ENCODE peak calls at places on chromosomes 1 and 21, in ten cellular contexts. B, X, P, E, F, Z, I, M, D and H are unnamed samples.

GRCh38 chr1:215018555-215018954 is 64.0 kb upstream of the KCNK2 start:
- DNase-seq in I (no peak), F (peak), X (no peak), D (no peak), Z (peak), E (no peak), B (no peak), M (no peak), P (no peak), H (no peak)

GRCh38 chr1:205226868-205227583 is 720 bp upstream of the TMCC2 start:
- DNase-seq in P (no peak), E (no peak), X (no peak), B (no peak), Z (peak), M (no peak), D (peak), I (no peak), F (peak), H (no peak)

GRCh38 chr1:84504580-84505021 is 1.6 kb upstream of the SPATA1 start:
- DNase-seq in F (peak), I (no peak), E (no peak), P (no peak), B (peak), D (peak), X (no peak), Z (peak), M (no peak), H (peak)

GRCh38 chr1:198318092-198318491 is 161.3 kb downstream of the NEK7 start:
- DNase-seq in P (no peak), D (no peak), M (no peak), I (no peak), X (no peak), E (no peak), F (no peak), Z (no peak), B (no peak), H (no peak)

GRCh38 chr1:12052997-12053686 is 10.0 kb upstream of the TNFRSF8 start:
- DNase-seq in F (no peak), X (no peak), P (no peak), B (no peak), E (no peak), Z (no peak), I (peak), D (no peak), M (peak), H (no peak)

GRCh38 chr1:149936076-149936991 is at the start of gene MTMR11:
- DNase-seq in P (peak), I (no peak), X (peak), F (peak), E (peak), D (peak), B (no peak), Z (peak), M (no peak), H (no peak)

GRCh38 chr1:38246955-38247952 is 200.7 kb upstream of the POU3F1 start:
- DNase-seq in M (no peak), Z (peak), X (no peak), E (peak), I (no peak), F (peak), P (no peak), D (no peak), B (no peak), H (peak)

GRCh38 chr1:37255111-37255795 is 219.1 kb upstream of the ZC3H12A start:
- DNase-seq in B (no peak), E (no peak), M (no peak), F (no peak), X (no peak), D (no peak), Z (no peak), I (peak), P (no peak), H (no peak)

GRCh38 chr21:22421416-22422190 is 1423.4 kb downstream of the NCAM2 start:
- DNase-seq in P (no peak), B (no peak), F (no peak), Z (no peak), M (no peak), X (no peak), E (no peak), I (no peak), D (no peak), H (no peak)

GRCh38 chr1:89065077-89065868 is at the start of gene GBP1:
- DNase-seq in F (peak), B (peak), Z (peak), X (peak), E (no peak), M (peak), I (peak), P (no peak), D (peak), H (peak)

GRCh38 chr1:197904126-197904787 is 1.8 kb downstream of the C1orf53 start:
- DNase-seq in E (no peak), X (no peak), B (no peak), Z (no peak), I (no peak), D (no peak), F (no peak), P (no peak), M (no peak), H (no peak)

GRCh38 chr1:73160759-73161158 is 878.4 kb upstream of the NEGR1 start:
- DNase-seq in M (no peak), I (no peak), D (no peak), B (no peak), F (no peak), P (no peak), E (no peak), X (no peak), Z (no peak), H (no peak)

GRCh38 chr1:116340506-116341240 is 32.4 kb upstream of the ATP1A1 start:
- DNase-seq in M (no peak), X (no peak), F (no peak), E (no peak), P (no peak), D (peak), B (no peak), Z (no peak), I (no peak), H (no peak)

GRCh38 chr1:77553568-77554291 is 128.7 kb downstream of the ZZZ3 start:
- DNase-seq in P (no peak), Z (no peak), F (no peak), E (no peak), D (no peak), X (no peak), M (no peak), I (no peak), B (no peak), H (no peak)

GRCh38 chr1:241612533-241613505 is 27.4 kb downstream of the CHML start:
- DNase-seq in X (no peak), E (no peak), Z (peak), I (no peak), P (no peak), M (no peak), D (peak), B (peak), F (peak), H (peak)

GRCh38 chr1:53577141-53578100 is 118.2 kb downstream of the DMRTB1 start:
- DNase-seq in F (no peak), P (no peak), M (no peak), D (no peak), E (no peak), I (no peak), B (no peak), Z (no peak), X (no peak), H (no peak)

DNA sequence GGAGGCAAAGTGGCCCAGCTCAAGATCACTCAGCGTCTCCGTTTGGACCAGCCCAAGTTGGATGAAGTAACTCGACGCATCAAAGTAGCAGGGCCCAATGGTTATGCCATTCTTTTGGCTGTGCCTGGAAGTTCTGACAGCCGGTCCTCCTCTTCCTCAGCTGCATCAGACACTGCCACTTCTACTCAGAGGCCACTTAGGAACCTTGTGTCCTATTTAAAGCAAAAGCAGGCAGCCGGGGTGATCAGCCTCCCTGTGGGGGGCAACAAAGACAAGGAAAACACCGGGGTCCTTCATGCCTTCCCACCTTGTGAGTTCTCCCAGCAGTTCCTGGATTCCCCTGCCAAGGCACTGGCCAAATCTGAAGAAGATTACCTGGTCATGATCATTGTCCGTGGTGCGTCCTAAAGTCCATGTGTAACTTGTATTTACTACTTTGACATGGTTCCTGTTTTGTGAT is 2.7 kb downstream of the RBM15 start:
- DNase-seq in I (no peak), F (no peak), B (no peak), D (no peak), Z (no peak), P (no peak), M (no peak), X (no peak), E (no peak), H (no peak)
- H3K4me3 ChIP-seq in I (peak), F (peak), B (no peak), D (peak), Z (peak), P (no peak), M (peak), X (no peak), E (no peak), H (peak)

GRCh38 chr1:22854688-22855565 is 117.7 kb downstream of the LACTBL1 start:
- DNase-seq in P (no peak), F (no peak), M (peak), Z (no peak), D (no peak), E (no peak), B (no peak), X (no peak), I (no peak), H (no peak)
- H3K4me3 ChIP-seq in P (no peak), F (no peak), M (no peak), Z (no peak), D (no peak), E (no peak), B (no peak), X (no peak), I (no peak), H (no peak)

DNA sequence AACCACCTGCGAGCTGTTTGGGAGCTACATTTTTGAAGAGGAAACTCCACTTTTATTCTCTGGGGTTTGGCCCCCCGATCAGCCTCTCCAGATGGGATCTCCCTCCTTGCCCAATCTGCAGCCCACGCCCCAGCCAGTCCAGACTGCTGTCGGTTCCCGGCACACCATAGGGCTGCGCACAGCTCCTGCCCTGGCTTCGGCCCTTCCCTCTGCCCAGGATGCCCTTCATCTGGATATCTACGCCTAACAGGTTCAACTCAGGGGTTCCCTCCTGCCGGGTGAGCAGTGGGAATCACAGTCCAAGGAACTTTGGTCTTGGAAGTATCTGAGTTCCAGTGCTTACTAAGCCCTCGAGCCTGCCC is 135.3 kb downstream of the KAZN start:
- DNase-seq in I (no peak), M (no peak), B (no peak), Z (no peak), X (no peak), P (no peak), F (no peak), E (no peak), D (no peak), H (no peak)
- H3K4me3 ChIP-seq in I (no peak), M (no peak), B (no peak), Z (no peak), X (no peak), P (no peak), F (no peak), E (no peak), D (no peak), H (no peak)

GRCh38 chr1:63317007-63317813 is 5.2 kb upstream of the FOXD3 start:
- DNase-seq in F (peak), X (no peak), M (peak), B (no peak), E (peak), Z (peak), D (peak), I (no peak), P (no peak), H (no peak)
- H3K4me3 ChIP-seq in F (peak), X (peak), M (peak), B (peak), E (peak), Z (peak), D (peak), I (peak), P (peak), H (peak)

GRCh38 chr1:160672118-160672517 is 25.3 kb upstream of the SLAMF1 start:
- DNase-seq in P (no peak), E (no peak), D (no peak), M (no peak), B (no peak), X (no peak), Z (no peak), I (no peak), F (no peak), H (no peak)

GRCh38 chr1:160674415-160674814 is 27.6 kb upstream of the SLAMF1 start:
- DNase-seq in F (no peak), M (no peak), I (no peak), P (no peak), B (no peak), X (no peak), E (peak), Z (no peak), D (no peak), H (no peak)

GRCh38 chr1:160672789-160673695 is 26.2 kb upstream of the SLAMF1 start:
- DNase-seq in B (no peak), M (no peak), F (no peak), P (no peak), I (no peak), Z (no peak), X (no peak), D (no peak), E (no peak), H (no peak)

GRCh38 chr1:160676869-160677597 is 30.2 kb upstream of the SLAMF1 start:
- DNase-seq in E (no peak), F (no peak), D (no peak), M (no peak), B (no peak), P (no peak), X (no peak), Z (no peak), I (no peak), H (no peak)

DNA sequence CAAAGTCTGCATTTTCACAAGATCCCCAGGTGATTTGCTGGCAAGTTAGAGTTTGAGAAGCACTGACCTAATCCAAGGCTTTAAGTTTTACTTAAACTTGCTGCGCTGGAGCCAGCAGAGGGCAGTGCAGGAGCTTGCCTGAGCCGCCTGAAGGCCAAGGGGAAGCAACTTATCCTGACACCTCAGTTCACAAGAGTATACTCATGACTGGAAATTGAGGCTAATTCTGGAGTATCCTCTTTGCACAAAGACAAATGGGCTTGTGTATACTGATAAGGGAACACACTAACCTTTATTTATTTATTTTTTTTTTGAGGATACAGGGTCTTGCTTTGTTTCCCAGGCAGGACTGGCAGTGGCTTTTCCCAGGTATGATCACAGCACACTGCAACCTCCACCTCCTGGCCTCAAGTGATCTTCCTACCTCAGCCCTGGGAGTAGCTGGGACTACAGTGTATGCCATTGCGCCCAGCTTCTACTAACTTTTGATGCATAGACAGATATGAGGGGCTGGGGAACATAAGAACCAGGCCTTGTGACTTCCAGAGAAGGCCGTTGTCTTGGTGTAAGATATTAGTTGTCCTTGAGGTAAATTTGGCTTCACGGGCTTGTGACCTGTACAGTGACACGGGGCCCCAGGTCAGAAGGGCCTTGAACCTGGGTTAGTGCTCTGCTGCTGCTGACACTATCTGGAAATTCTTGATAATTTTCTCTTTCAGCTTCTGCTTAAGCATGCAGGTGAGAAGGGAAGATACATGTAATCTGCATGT is 29.0 kb upstream of the SLAMF1 start:
- DNase-seq in B (peak), P (no peak), I (peak), D (peak), Z (peak), E (peak), X (peak), M (peak), F (peak), H (peak)
- H3K4me3 ChIP-seq in B (no peak), P (no peak), I (no peak), D (no peak), Z (no peak), E (no peak), X (no peak), M (no peak), F (no peak), H (no peak)

GRCh38 chr1:90729484-90730246 is 12.6 kb upstream of the BARHL2 start:
- DNase-seq in P (no peak), F (no peak), X (no peak), Z (no peak), I (no peak), D (no peak), B (no peak), M (no peak), E (no peak), H (no peak)
- H3K4me3 ChIP-seq in P (no peak), F (no peak), X (no peak), Z (no peak), I (no peak), D (no peak), B (no peak), M (peak), E (no peak), H (peak)

GRCh38 chr1:19385869-19386591 is 73.9 kb downstream of the SLC66A1 start:
- DNase-seq in M (no peak), B (no peak), I (peak), Z (peak), X (peak), E (peak), P (peak), D (no peak), F (peak), H (peak)
- H3K4me3 ChIP-seq in M (no peak), B (no peak), I (no peak), Z (no peak), X (no peak), E (no peak), P (no peak), D (no peak), F (no peak), H (no peak)

DNA sequence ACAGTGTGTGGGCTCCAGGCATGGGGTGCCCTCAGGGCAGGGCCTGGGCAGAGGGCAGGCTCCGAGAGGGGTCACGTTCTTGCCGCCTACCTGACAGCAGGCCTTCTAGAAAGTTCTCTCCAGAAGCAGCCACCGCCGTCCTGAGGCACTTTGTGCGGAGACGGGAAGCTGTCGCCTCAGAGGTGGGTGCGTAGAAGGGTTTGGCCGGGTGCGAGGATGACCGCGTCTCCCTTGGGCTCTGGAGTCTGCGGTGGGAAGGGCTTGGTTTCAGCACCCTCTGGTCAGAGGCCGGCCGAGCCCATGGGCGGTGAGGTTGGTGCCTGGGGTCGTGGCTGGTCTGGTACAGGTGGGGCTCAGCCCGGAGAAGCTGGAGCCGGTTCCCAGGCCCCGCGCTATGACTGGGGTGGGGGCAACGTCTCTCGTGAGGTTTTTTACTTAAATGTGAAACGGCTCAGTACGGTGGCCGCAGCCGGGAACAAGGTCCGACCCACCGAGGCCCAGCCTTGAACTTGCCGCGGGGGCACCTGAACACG is 10.1 kb upstream of the TTLL10 start:
- DNase-seq in M (no peak), D (no peak), F (no peak), Z (no peak), I (no peak), B (no peak), P (no peak), X (no peak), E (no peak), H (no peak)
- H3K4me3 ChIP-seq in M (no peak), D (peak), F (no peak), Z (no peak), I (no peak), B (no peak), P (no peak), X (peak), E (peak), H (no peak)